ENCODE peak calls at places on chromosomes 5 and 9, in ten cellular contexts. One of them, this sample, is unnamed.

GRCh38 chr9:110257097-110257955 is 1.0 kb upstream of the TXN start:
- DNase-seq in ascending aorta: no peak
- DNase-seq in heart left ventricle: no peak
- DNase-seq in neuronal stem cell: no peak
- DNase-seq in brain microvascular endothelial cell: no peak
- DNase-seq in kidney epithelial cell: no peak
- DNase-seq in cardiac muscle cell: peak; percentile 30
- DNase-seq in neural progenitor cell: peak; percentile 50
- DNase-seq in iPS DF 6.9: no peak
- DNase-seq in CD8-positive, alpha-beta T cell: no peak
- DNase-seq in this sample: peak; percentile 53

GRCh38 chr5:139761057-139761450 is 34.6 kb upstream of the PSD2 start:
- DNase-seq in ascending aorta: no peak
- DNase-seq in heart left ventricle: no peak
- DNase-seq in neuronal stem cell: no peak
- DNase-seq in brain microvascular endothelial cell: no peak
- DNase-seq in kidney epithelial cell: no peak
- DNase-seq in cardiac muscle cell: no peak
- DNase-seq in neural progenitor cell: no peak
- DNase-seq in iPS DF 6.9: no peak
- DNase-seq in CD8-positive, alpha-beta T cell: no peak
- DNase-seq in this sample: no peak

GRCh38 chr9:37611014-37611413 is 18.6 kb upstream of the TOMM5 start:
- DNase-seq in ascending aorta: no peak
- DNase-seq in heart left ventricle: no peak
- DNase-seq in neuronal stem cell: no peak
- DNase-seq in brain microvascular endothelial cell: no peak
- DNase-seq in kidney epithelial cell: no peak
- DNase-seq in cardiac muscle cell: no peak
- DNase-seq in neural progenitor cell: no peak
- DNase-seq in iPS DF 6.9: no peak
- DNase-seq in CD8-positive, alpha-beta T cell: no peak
- DNase-seq in this sample: no peak

GRCh38 chr9:97570899-97571298 is 62.3 kb downstream of the TSTD2 start:
- DNase-seq in ascending aorta: no peak
- DNase-seq in heart left ventricle: peak; percentile 81
- DNase-seq in neuronal stem cell: no peak
- DNase-seq in brain microvascular endothelial cell: no peak
- DNase-seq in kidney epithelial cell: no peak
- DNase-seq in cardiac muscle cell: no peak
- DNase-seq in neural progenitor cell: no peak
- DNase-seq in iPS DF 6.9: no peak
- DNase-seq in CD8-positive, alpha-beta T cell: no peak
- DNase-seq in this sample: peak; percentile 96

GRCh38 chr5:126449751-126450271 is 26.6 kb downstream of the GRAMD2B start:
- DNase-seq in ascending aorta: peak; percentile 68
- DNase-seq in heart left ventricle: no peak
- DNase-seq in neuronal stem cell: no peak
- DNase-seq in brain microvascular endothelial cell: peak; percentile 52
- DNase-seq in kidney epithelial cell: peak; percentile 48
- DNase-seq in cardiac muscle cell: peak; percentile 40
- DNase-seq in neural progenitor cell: no peak
- DNase-seq in iPS DF 6.9: no peak
- DNase-seq in CD8-positive, alpha-beta T cell: peak; percentile 53
- DNase-seq in this sample: peak; percentile 32

GRCh38 chr5:53407373-53407772 is 73.1 kb upstream of the FST start:
- DNase-seq in ascending aorta: no peak
- DNase-seq in heart left ventricle: no peak
- DNase-seq in neuronal stem cell: no peak
- DNase-seq in brain microvascular endothelial cell: peak; percentile 83
- DNase-seq in kidney epithelial cell: no peak
- DNase-seq in cardiac muscle cell: peak; percentile 55
- DNase-seq in neural progenitor cell: no peak
- DNase-seq in iPS DF 6.9: no peak
- DNase-seq in CD8-positive, alpha-beta T cell: no peak
- DNase-seq in this sample: no peak

GRCh38 chr9:31028137-31028536 is 1356.3 kb upstream of the ACO1 start:
- DNase-seq in ascending aorta: no peak
- DNase-seq in heart left ventricle: no peak
- DNase-seq in neuronal stem cell: no peak
- DNase-seq in brain microvascular endothelial cell: no peak
- DNase-seq in kidney epithelial cell: no peak
- DNase-seq in cardiac muscle cell: no peak
- DNase-seq in neural progenitor cell: no peak
- DNase-seq in iPS DF 6.9: no peak
- DNase-seq in CD8-positive, alpha-beta T cell: no peak
- DNase-seq in this sample: no peak

GRCh38 chr5:43007911-43008368 is 32.2 kb downstream of the ANXA2R start:
- DNase-seq in ascending aorta: peak; percentile 83
- DNase-seq in heart left ventricle: peak; percentile 86
- DNase-seq in neuronal stem cell: no peak
- DNase-seq in brain microvascular endothelial cell: peak; percentile 74
- DNase-seq in kidney epithelial cell: no peak
- DNase-seq in cardiac muscle cell: peak; percentile 89
- DNase-seq in neural progenitor cell: peak; percentile 85
- DNase-seq in iPS DF 6.9: no peak
- DNase-seq in CD8-positive, alpha-beta T cell: peak; percentile 80
- DNase-seq in this sample: peak; percentile 17

GRCh38 chr5:172565931-172566665 is 75.0 kb upstream of the NEURL1B start:
- DNase-seq in ascending aorta: no peak
- DNase-seq in heart left ventricle: no peak
- DNase-seq in neuronal stem cell: no peak
- DNase-seq in brain microvascular endothelial cell: no peak
- DNase-seq in kidney epithelial cell: no peak
- DNase-seq in cardiac muscle cell: no peak
- DNase-seq in neural progenitor cell: no peak
- DNase-seq in iPS DF 6.9: no peak
- DNase-seq in CD8-positive, alpha-beta T cell: no peak
- DNase-seq in this sample: no peak

GRCh38 chr9:130129425-130130061 is 42.7 kb upstream of the NCS1 start:
- DNase-seq in ascending aorta: no peak
- DNase-seq in heart left ventricle: peak; percentile 49
- DNase-seq in neuronal stem cell: no peak
- DNase-seq in brain microvascular endothelial cell: peak; percentile 22
- DNase-seq in kidney epithelial cell: no peak
- DNase-seq in cardiac muscle cell: peak; percentile 34
- DNase-seq in neural progenitor cell: no peak
- DNase-seq in iPS DF 6.9: no peak
- DNase-seq in CD8-positive, alpha-beta T cell: peak; percentile 17
- DNase-seq in this sample: no peak

GRCh38 chr5:168056499-168057182 is 234.8 kb upstream of the WWC1 start:
- DNase-seq in ascending aorta: no peak
- DNase-seq in heart left ventricle: no peak
- DNase-seq in neuronal stem cell: no peak
- DNase-seq in brain microvascular endothelial cell: no peak
- DNase-seq in kidney epithelial cell: no peak
- DNase-seq in cardiac muscle cell: no peak
- DNase-seq in neural progenitor cell: no peak
- DNase-seq in iPS DF 6.9: no peak
- DNase-seq in CD8-positive, alpha-beta T cell: no peak
- DNase-seq in this sample: no peak

GRCh38 chr5:67014957-67015400 is 181.6 kb downstream of the CD180 start:
- DNase-seq in ascending aorta: no peak
- DNase-seq in heart left ventricle: no peak
- DNase-seq in neuronal stem cell: no peak
- DNase-seq in brain microvascular endothelial cell: no peak
- DNase-seq in kidney epithelial cell: no peak
- DNase-seq in cardiac muscle cell: peak; percentile 78
- DNase-seq in neural progenitor cell: no peak
- DNase-seq in iPS DF 6.9: no peak
- DNase-seq in CD8-positive, alpha-beta T cell: no peak
- DNase-seq in this sample: peak; percentile 26

GRCh38 chr5:100469780-100470179 is 65.4 kb upstream of the FAM174A start:
- DNase-seq in ascending aorta: no peak
- DNase-seq in heart left ventricle: no peak
- DNase-seq in neuronal stem cell: no peak
- DNase-seq in brain microvascular endothelial cell: no peak
- DNase-seq in kidney epithelial cell: no peak
- DNase-seq in cardiac muscle cell: no peak
- DNase-seq in neural progenitor cell: no peak
- DNase-seq in iPS DF 6.9: no peak
- DNase-seq in CD8-positive, alpha-beta T cell: no peak
- DNase-seq in this sample: no peak

GRCh38 chr5:89324990-89325389 is 442.0 kb upstream of the MEF2C start:
- DNase-seq in ascending aorta: no peak
- DNase-seq in heart left ventricle: no peak
- DNase-seq in neuronal stem cell: no peak
- DNase-seq in brain microvascular endothelial cell: no peak
- DNase-seq in kidney epithelial cell: no peak
- DNase-seq in cardiac muscle cell: no peak
- DNase-seq in neural progenitor cell: no peak
- DNase-seq in iPS DF 6.9: no peak
- DNase-seq in CD8-positive, alpha-beta T cell: no peak
- DNase-seq in this sample: no peak

GRCh38 chr9:4741365-4742031 is 496 bp upstream of the AK3 start:
- DNase-seq in ascending aorta: peak; percentile 68
- DNase-seq in heart left ventricle: peak; percentile 75
- DNase-seq in neuronal stem cell: peak; percentile 6
- DNase-seq in brain microvascular endothelial cell: no peak
- DNase-seq in kidney epithelial cell: no peak
- DNase-seq in cardiac muscle cell: peak; percentile 32
- DNase-seq in neural progenitor cell: no peak
- DNase-seq in iPS DF 6.9: no peak
- DNase-seq in CD8-positive, alpha-beta T cell: peak; percentile 16
- DNase-seq in this sample: peak; percentile 54

GRCh38 chr5:6317133-6317532 is 61.2 kb downstream of the MED10 start:
- DNase-seq in ascending aorta: no peak
- DNase-seq in heart left ventricle: no peak
- DNase-seq in neuronal stem cell: no peak
- DNase-seq in brain microvascular endothelial cell: no peak
- DNase-seq in kidney epithelial cell: no peak
- DNase-seq in cardiac muscle cell: no peak
- DNase-seq in neural progenitor cell: no peak
- DNase-seq in iPS DF 6.9: no peak
- DNase-seq in CD8-positive, alpha-beta T cell: no peak
- DNase-seq in this sample: no peak

GRCh38 chr9:15373201-15373530 is 49.5 kb upstream of the SNAPC3 start:
- DNase-seq in ascending aorta: no peak
- DNase-seq in heart left ventricle: no peak
- DNase-seq in neuronal stem cell: no peak
- DNase-seq in brain microvascular endothelial cell: no peak
- DNase-seq in kidney epithelial cell: no peak
- DNase-seq in cardiac muscle cell: peak; percentile 52
- DNase-seq in neural progenitor cell: no peak
- DNase-seq in iPS DF 6.9: no peak
- DNase-seq in CD8-positive, alpha-beta T cell: no peak
- DNase-seq in this sample: no peak

GRCh38 chr5:102794677-102795331 is 39.7 kb downstream of the PAM start:
- DNase-seq in ascending aorta: no peak
- DNase-seq in heart left ventricle: no peak
- DNase-seq in neuronal stem cell: no peak
- DNase-seq in brain microvascular endothelial cell: no peak
- DNase-seq in kidney epithelial cell: no peak
- DNase-seq in cardiac muscle cell: no peak
- DNase-seq in neural progenitor cell: no peak
- DNase-seq in iPS DF 6.9: no peak
- DNase-seq in CD8-positive, alpha-beta T cell: no peak
- DNase-seq in this sample: no peak

GRCh38 chr9:99436636-99437035 is 214.6 kb downstream of the SEC61B start:
- DNase-seq in ascending aorta: no peak
- DNase-seq in heart left ventricle: no peak
- DNase-seq in neuronal stem cell: no peak
- DNase-seq in brain microvascular endothelial cell: no peak
- DNase-seq in kidney epithelial cell: no peak
- DNase-seq in cardiac muscle cell: no peak
- DNase-seq in neural progenitor cell: no peak
- DNase-seq in iPS DF 6.9: no peak
- DNase-seq in CD8-positive, alpha-beta T cell: no peak
- DNase-seq in this sample: no peak
- H3K36me3 ChIP-seq in ascending aorta: no peaks in the 10 kb centered on the region
- H3K36me3 ChIP-seq in heart left ventricle: no peaks in the 10 kb centered on the region
- H3K36me3 ChIP-seq in neuronal stem cell: no peaks in the 10 kb centered on the region
- H3K36me3 ChIP-seq in brain microvascular endothelial cell: no peaks in the 10 kb centered on the region
- H3K36me3 ChIP-seq in kidney epithelial cell: no peaks in the 10 kb centered on the region
- H3K36me3 ChIP-seq in cardiac muscle cell: no peaks in the 10 kb centered on the region
- H3K36me3 ChIP-seq in neural progenitor cell: no peaks in the 10 kb centered on the region
- H3K36me3 ChIP-seq in iPS DF 6.9: no peaks in the 10 kb centered on the region
- H3K36me3 ChIP-seq in CD8-positive, alpha-beta T cell: no peaks in the 10 kb centered on the region
- H3K36me3 ChIP-seq in this sample: no peaks in the 10 kb centered on the region

DNA sequence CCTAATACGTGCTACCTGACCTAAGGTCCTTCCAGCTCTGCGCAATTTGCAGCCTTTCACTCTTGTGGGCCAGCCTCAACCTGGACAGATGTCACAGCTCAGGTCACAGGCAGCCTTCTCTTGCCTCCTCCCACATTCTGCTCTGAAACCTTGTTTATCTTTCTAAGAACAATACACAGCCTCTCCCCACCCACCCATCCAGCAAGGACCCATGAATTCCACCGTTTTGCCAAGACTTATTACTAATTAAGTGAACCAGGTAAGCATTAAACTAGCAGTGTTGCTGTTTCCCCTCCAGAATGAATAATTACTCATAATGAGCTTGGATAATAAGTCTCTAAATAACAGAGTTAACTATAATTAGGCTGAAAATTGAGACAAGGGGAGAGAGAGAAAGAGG is 11.0 kb downstream of the FABP6 start:
- DNase-seq in ascending aorta: no peak
- DNase-seq in heart left ventricle: no peak
- DNase-seq in neuronal stem cell: no peak
- DNase-seq in brain microvascular endothelial cell: no peak
- DNase-seq in kidney epithelial cell: no peak
- DNase-seq in cardiac muscle cell: no peak
- DNase-seq in neural progenitor cell: no peak
- DNase-seq in iPS DF 6.9: no peak
- DNase-seq in CD8-positive, alpha-beta T cell: no peak
- DNase-seq in this sample: no peak
- H3K36me3 ChIP-seq in ascending aorta: no peaks in the 10 kb centered on the region
- H3K36me3 ChIP-seq in heart left ventricle: no peaks in the 10 kb centered on the region
- H3K36me3 ChIP-seq in neuronal stem cell: no peaks in the 10 kb centered on the region
- H3K36me3 ChIP-seq in brain microvascular endothelial cell: no peaks in the 10 kb centered on the region
- H3K36me3 ChIP-seq in kidney epithelial cell: no peaks in the 10 kb centered on the region
- H3K36me3 ChIP-seq in cardiac muscle cell: no peaks in the 10 kb centered on the region
- H3K36me3 ChIP-seq in neural progenitor cell: no peaks in the 10 kb centered on the region
- H3K36me3 ChIP-seq in iPS DF 6.9: no peaks in the 10 kb centered on the region
- H3K36me3 ChIP-seq in CD8-positive, alpha-beta T cell: no peaks in the 10 kb centered on the region
- H3K36me3 ChIP-seq in this sample: no peaks in the 10 kb centered on the region

GRCh38 chr5:154811653-154812465 is 38.5 kb downstream of the FAXDC2 start:
- DNase-seq in ascending aorta: peak; percentile 76
- DNase-seq in heart left ventricle: no peak
- DNase-seq in neuronal stem cell: peak; percentile 14
- DNase-seq in brain microvascular endothelial cell: peak; percentile 61
- DNase-seq in kidney epithelial cell: no peak
- DNase-seq in cardiac muscle cell: peak; percentile 80
- DNase-seq in neural progenitor cell: peak; percentile 52
- DNase-seq in iPS DF 6.9: peak; percentile 31
- DNase-seq in CD8-positive, alpha-beta T cell: peak; percentile 69
- DNase-seq in this sample: peak; percentile 64
- H3K36me3 ChIP-seq in ascending aorta: peaks cover 89% of the 10 kb centered on the region
- H3K36me3 ChIP-seq in heart left ventricle: peaks cover 96% of the 10 kb centered on the region
- H3K36me3 ChIP-seq in neuronal stem cell: peaks cover 54% of the 10 kb centered on the region
- H3K36me3 ChIP-seq in brain microvascular endothelial cell: peaks cover 73% of the 10 kb centered on the region
- H3K36me3 ChIP-seq in kidney epithelial cell: peaks cover 1% of the 10 kb centered on the region
- H3K36me3 ChIP-seq in cardiac muscle cell: peaks cover 51% of the 10 kb centered on the region
- H3K36me3 ChIP-seq in neural progenitor cell: no peaks in the 10 kb centered on the region
- H3K36me3 ChIP-seq in iPS DF 6.9: peaks cover 47% of the 10 kb centered on the region
- H3K36me3 ChIP-seq in CD8-positive, alpha-beta T cell: peaks cover 22% of the 10 kb centered on the region
- H3K36me3 ChIP-seq in this sample: peaks cover 57% of the 10 kb centered on the region

GRCh38 chr5:179825655-179826182 is 5.0 kb downstream of the SQSTM1 start:
- DNase-seq in ascending aorta: no peak
- DNase-seq in heart left ventricle: no peak
- DNase-seq in neuronal stem cell: no peak
- DNase-seq in brain microvascular endothelial cell: no peak
- DNase-seq in kidney epithelial cell: no peak
- DNase-seq in cardiac muscle cell: no peak
- DNase-seq in neural progenitor cell: no peak
- DNase-seq in iPS DF 6.9: no peak
- DNase-seq in CD8-positive, alpha-beta T cell: no peak
- DNase-seq in this sample: no peak
- H3K36me3 ChIP-seq in ascending aorta: peaks cover 84% of the 10 kb centered on the region
- H3K36me3 ChIP-seq in heart left ventricle: peaks cover 86% of the 10 kb centered on the region
- H3K36me3 ChIP-seq in neuronal stem cell: peaks cover 38% of the 10 kb centered on the region
- H3K36me3 ChIP-seq in brain microvascular endothelial cell: peaks cover 82% of the 10 kb centered on the region
- H3K36me3 ChIP-seq in kidney epithelial cell: peaks cover 9% of the 10 kb centered on the region
- H3K36me3 ChIP-seq in cardiac muscle cell: peaks cover 47% of the 10 kb centered on the region
- H3K36me3 ChIP-seq in neural progenitor cell: no peaks in the 10 kb centered on the region
- H3K36me3 ChIP-seq in iPS DF 6.9: peaks cover 32% of the 10 kb centered on the region
- H3K36me3 ChIP-seq in CD8-positive, alpha-beta T cell: peaks cover 59% of the 10 kb centered on the region
- H3K36me3 ChIP-seq in this sample: peaks cover 87% of the 10 kb centered on the region

This sample was measured in thyroid gland.